ENCODE peak calls at places on chromosomes 7 and 10, in five cellular contexts. Y is H1, K is HepG2, C is K562, I is GM12878. F is an unnamed sample.

GRCh38 chr10:61974611-61975010 is 73.1 kb downstream of the ARID5B start:
- DNase-seq in I (no peak), Y (no peak), C (peak), K (no peak), F (no peak)

GRCh38 chr7:3107889-3108570 is 64.4 kb upstream of the CARD11 start:
- DNase-seq in K (no peak), I (no peak), Y (no peak), C (no peak), F (no peak)

GRCh38 chr10:125415964-125416363 is 255.6 kb upstream of the CTBP2 start:
- DNase-seq in C (no peak), I (no peak), Y (no peak), K (no peak), F (no peak)

GRCh38 chr10:16649757-16650156 is 128.1 kb upstream of the C1QL3 start:
- DNase-seq in C (no peak), Y (no peak), K (no peak), I (no peak), F (no peak)

GRCh38 chr7:63037242-63037641 is 961.4 kb upstream of the ZNF722 start:
- DNase-seq in I (no peak), K (no peak), Y (no peak), C (no peak), F (no peak)

GRCh38 chr7:65953321-65953720 is 28.7 kb downstream of the GUSB start:
- DNase-seq in C (no peak), Y (no peak), I (no peak), K (no peak), F (no peak)

GRCh38 chr7:5766321-5766761 is 15.1 kb downstream of the RNF216 start:
- DNase-seq in K (no peak), Y (no peak), C (no peak), I (no peak), F (no peak)

GRCh38 chr7:20352573-20353304 is 22.0 kb downstream of the ITGB8 start:
- DNase-seq in I (no peak), Y (no peak), C (no peak), K (no peak), F (no peak)

GRCh38 chr7:129951076-129952011 is 1.4 kb downstream of the UBE2H start:
- DNase-seq in K (no peak), Y (no peak), I (no peak), C (peak), F (peak)

GRCh38 chr7:120856621-120857352 is 1.2 kb downstream of the TSPAN12 start:
- DNase-seq in Y (peak), I (peak), K (peak), C (peak), F (peak)

GRCh38 chr7:121798896-121799295 is 74.1 kb upstream of the PTPRZ1 start:
- DNase-seq in C (no peak), K (no peak), I (no peak), Y (no peak), F (peak)

GRCh38 chr7:69796421-69796820 is 198.1 kb downstream of the AUTS2 start:
- DNase-seq in Y (no peak), K (no peak), C (no peak), I (no peak), F (no peak)

GRCh38 chr10:34835908-34836558 is 20.9 kb upstream of the PARD3 start:
- DNase-seq in I (peak), Y (no peak), K (no peak), C (no peak), F (no peak)

GRCh38 chr7:10780400-10780747 is 193.3 kb upstream of the PHF14 start:
- DNase-seq in Y (peak), K (no peak), I (no peak), C (peak), F (peak)

GRCh38 chr10:130040817-130041330 is 69.8 kb downstream of the C10orf143 start:
- DNase-seq in K (no peak), I (no peak), Y (peak), C (no peak), F (no peak)
- TF ChIP-seq EZH2 in K (no peak), I (no peak), Y (no peak), C (no peak), F (no peak)

GRCh38 chr10:72810976-72811375 is 82.6 kb upstream of the OIT3 start:
- DNase-seq in I (no peak), C (no peak), K (no peak), Y (no peak), F (no peak)

GRCh38 chr10:72812798-72813430 is 80.6 kb upstream of the OIT3 start:
- DNase-seq in K (no peak), C (no peak), Y (no peak), I (no peak), F (no peak)

GRCh38 chr10:72816565-72816964 is 77.0 kb upstream of the OIT3 start:
- DNase-seq in C (no peak), Y (no peak), K (peak), I (no peak), F (no peak)

GRCh38 chr10:72812415-72812797 is 81.1 kb upstream of the OIT3 start:
- DNase-seq in K (no peak), Y (no peak), I (no peak), C (no peak), F (no peak)

GRCh38 chr10:72814134-72814790 is 79.3 kb upstream of the OIT3 start:
- DNase-seq in K (no peak), I (no peak), C (no peak), Y (no peak), F (no peak)
- TF ChIP-seq CREB1 in K (no peak), I (no peak), C (no peak), Y (no peak), F (no peak)

GRCh38 chr7:73308665-73309214 is at the start of gene NSUN5:
- DNase-seq in Y (peak), K (peak), I (peak), C (peak), F (peak)
- TF ChIP-seq EZH2 in Y (no peak), K (no peak), I (no peak), C (no peak), F (no peak)

GRCh38 chr10:71351628-71352319 is 32.7 kb downstream of the SLC29A3 start:
- DNase-seq in I (no peak), K (no peak), Y (no peak), C (no peak), F (no peak)
- TF ChIP-seq CREB1 in I (no peak), K (no peak), Y (no peak), C (no peak), F (no peak)

F was measured in GM23338.